ENCODE peak calls at places on chromosomes 3 and 15, in nine cellular contexts. N is heart left ventricle, H is AG04450, T is endodermal cell, U is lung, Y is cardiac fibroblast, V is AG09319, O is ovary, Z is WTC11. W is an unnamed sample.

GRCh38 chr3:52650437-52650836 is 35.3 kb downstream of the PBRM1 start:
- DNase-seq in Z (no peak), N (no peak), Y (no peak), V (no peak), U (no peak), T (no peak), H (no peak), O (no peak), W (no peak)

GRCh38 chr3:43185656-43186375 is 79.9 kb upstream of the POMGNT2 start:
- DNase-seq in V (no peak), N (no peak), T (no peak), H (peak), Y (peak), U (no peak), Z (no peak), O (no peak), W (no peak)

GRCh38 chr15:77584201-77584600 is 48.5 kb downstream of the LINGO1 start:
- DNase-seq in Y (no peak), N (no peak), T (peak), O (no peak), U (no peak), H (no peak), V (no peak), Z (peak), W (no peak)

GRCh38 chr15:51888593-51889195 is 59.2 kb downstream of the TMOD3 start:
- DNase-seq in Y (peak), V (no peak), N (no peak), O (no peak), Z (no peak), U (no peak), H (no peak), T (no peak), W (no peak)

GRCh38 chr15:83853232-83853631 is 199.3 kb downstream of the ADAMTSL3 start:
- DNase-seq in O (no peak), N (no peak), V (no peak), H (no peak), Y (no peak), Z (no peak), U (no peak), T (no peak), W (no peak)

GRCh38 chr3:190120161-190121060 is at the start of gene P3H2:
- DNase-seq in O (peak), N (peak), Y (peak), H (peak), T (peak), Z (peak), V (peak), U (peak), W (peak)

GRCh38 chr3:133377396-133377795 is 22.5 kb upstream of the BFSP2 start:
- DNase-seq in N (no peak), Y (peak), U (no peak), V (peak), Z (no peak), O (no peak), T (peak), H (peak), W (peak)

GRCh38 chr15:60017538-60018199 is 13.6 kb downstream of the FOXB1 start:
- DNase-seq in Z (no peak), T (no peak), V (no peak), Y (peak), O (no peak), U (no peak), H (no peak), N (no peak), W (peak)

GRCh38 chr3:69386535-69387385 is 872 bp upstream of the FRMD4B start:
- DNase-seq in O (no peak), V (no peak), U (no peak), Z (no peak), T (peak), H (no peak), N (no peak), Y (no peak), W (peak)

GRCh38 chr3:183253961-183254815 is 1.1 kb downstream of the B3GNT5 start:
- DNase-seq in Z (peak), O (peak), V (no peak), N (peak), H (no peak), U (no peak), Y (peak), T (peak), W (peak)

GRCh38 chr3:73787620-73788019 is 162.9 kb upstream of the PDZRN3 start:
- DNase-seq in O (no peak), H (no peak), Z (no peak), U (no peak), Y (no peak), V (no peak), N (no peak), T (no peak), W (no peak)

GRCh38 chr3:65871305-65872141 is 167.2 kb downstream of the MAGI1 start:
- DNase-seq in T (no peak), V (no peak), H (no peak), N (peak), U (peak), Z (no peak), O (peak), Y (no peak), W (no peak)

GRCh38 chr15:75584121-75584520 is 5.0 kb upstream of the PTPN9 start:
- DNase-seq in T (peak), Y (peak), O (no peak), H (no peak), U (no peak), N (no peak), V (no peak), Z (no peak), W (no peak)

GRCh38 chr3:64038252-64038651 is 15.0 kb upstream of the PSMD6 start:
- DNase-seq in V (no peak), H (no peak), Z (no peak), N (no peak), Y (no peak), O (no peak), U (no peak), T (no peak), W (no peak)

GRCh38 chr3:168165390-168166269 is 69.9 kb upstream of the GOLIM4 start:
- DNase-seq in O (peak), Y (peak), N (peak), Z (peak), T (peak), V (peak), H (peak), U (peak), W (peak)

GRCh38 chr15:75702431-75702830 is 10.2 kb downstream of the CSPG4 start:
- DNase-seq in Z (no peak), V (no peak), H (no peak), U (no peak), T (no peak), O (no peak), Y (no peak), N (no peak), W (no peak)

GRCh38 chr15:52706091-52706490 is 26.9 kb upstream of the ATOSA start:
- DNase-seq in Z (no peak), H (no peak), U (no peak), O (no peak), Y (no peak), T (no peak), V (no peak), N (no peak), W (no peak)

GRCh38 chr15:62950455-62950854 is 92.1 kb upstream of the TPM1 start:
- DNase-seq in O (no peak), U (no peak), V (no peak), H (no peak), N (no peak), Z (no peak), T (no peak), Y (no peak), W (no peak)

GRCh38 chr15:62856466-62857246 is 185.9 kb upstream of the TPM1 start:
- DNase-seq in N (no peak), H (no peak), T (peak), O (no peak), Y (no peak), U (no peak), Z (no peak), V (no peak), W (no peak)

GRCh38 chr3:58462829-58463180 is 29.1 kb upstream of the KCTD6 start:
- DNase-seq in V (no peak), Y (no peak), U (no peak), O (no peak), H (no peak), T (peak), Z (peak), N (no peak), W (no peak)

GRCh38 chr3:28576590-28577220 is 228.1 kb upstream of the AZI2 start:
- DNase-seq in U (no peak), N (no peak), H (no peak), Z (no peak), T (peak), O (no peak), Y (no peak), V (no peak), W (no peak)

GRCh38 chr3:100449214-100449613 is 43.2 kb upstream of the TMEM45A start:
- DNase-seq in T (no peak), V (no peak), O (no peak), Z (no peak), N (no peak), Y (no peak), U (no peak), H (no peak), W (no peak)

GRCh38 chr15:58396181-58396580 is 35.6 kb upstream of the LIPC start:
- DNase-seq in T (no peak), V (peak), Z (no peak), O (no peak), U (no peak), Y (peak), N (no peak), H (peak), W (no peak)

GRCh38 chr3:184696643-184697042 is 15.2 kb downstream of the MAGEF1 start:
- DNase-seq in H (no peak), V (no peak), O (no peak), Y (peak), Z (no peak), T (no peak), N (no peak), U (no peak), W (no peak)

GRCh38 chr15:47888721-47889120 is 171.4 kb downstream of the SEMA6D start:
- DNase-seq in Y (no peak), H (no peak), V (no peak), N (no peak), Z (no peak), T (no peak), O (no peak), U (no peak), W (no peak)

GRCh38 chr3:159159546-159159945 is 357.7 kb downstream of the MFSD1 start:
- DNase-seq in N (no peak), H (no peak), O (no peak), Y (no peak), Z (no peak), U (no peak), T (no peak), V (no peak), W (no peak)

GRCh38 chr3:39284457-39284881 is 4.6 kb upstream of the CX3CR1 start:
- DNase-seq in U (no peak), O (no peak), T (peak), N (no peak), Y (no peak), Z (no peak), V (no peak), H (no peak), W (no peak)

GRCh38 chr15:53246996-53247395 is 456.9 kb upstream of the ONECUT1 start:
- DNase-seq in O (no peak), T (no peak), Z (no peak), N (no peak), H (no peak), U (no peak), V (no peak), Y (no peak), W (no peak)

GRCh38 chr3:169992781-169993180 is 26.2 kb downstream of the SEC62 start:
- DNase-seq in T (no peak), Z (no peak), O (no peak), V (no peak), N (no peak), Y (no peak), H (no peak), U (no peak), W (no peak)

GRCh38 chr3:67018105-67018788 is 20.1 kb downstream of the KBTBD8 start:
- DNase-seq in U (no peak), O (no peak), T (no peak), Y (peak), Z (no peak), V (no peak), H (no peak), N (peak), W (peak)

GRCh38 chr3:94032187-94032586 is 3.8 kb upstream of the STX19 start:
- DNase-seq in N (no peak), V (no peak), Y (peak), Z (no peak), T (no peak), U (no peak), O (no peak), H (peak), W (no peak)

GRCh38 chr3:153513236-153513635 is 351.2 kb downstream of the RAP2B start:
- DNase-seq in T (peak), V (no peak), Z (peak), H (no peak), N (no peak), O (no peak), Y (peak), U (no peak), W (peak)

GRCh38 chr15:38793181-38793580 is 228.6 kb upstream of the RASGRP1 start:
- DNase-seq in O (no peak), N (no peak), Z (no peak), H (no peak), U (no peak), Y (no peak), V (no peak), T (no peak), W (no peak)

GRCh38 chr3:150800722-150801121 is 37.8 kb upstream of the SIAH2 start:
- DNase-seq in Z (no peak), O (no peak), Y (no peak), U (no peak), V (no peak), T (peak), N (no peak), H (no peak), W (no peak)

GRCh38 chr15:101149864-101150722 is 101.8 kb downstream of the CHSY1 start:
- DNase-seq in T (no peak), N (no peak), H (no peak), Y (no peak), Z (no peak), V (no peak), U (no peak), O (no peak), W (no peak)

GRCh38 chr3:115348951-115349745 is 202.1 kb upstream of the ZBTB20 start:
- DNase-seq in V (no peak), T (no peak), O (no peak), Z (no peak), N (no peak), Y (no peak), U (no peak), H (no peak), W (no peak)

GRCh38 chr3:138112362-138112761 is 3.0 kb downstream of the DZIP1L start:
- DNase-seq in U (no peak), V (no peak), H (no peak), N (no peak), Y (no peak), T (no peak), Z (no peak), O (no peak), W (no peak)

GRCh38 chr3:24365168-24365567 is 129.5 kb downstream of the THRB start:
- DNase-seq in U (peak), Y (peak), N (peak), V (peak), T (no peak), H (no peak), O (no peak), Z (no peak), W (no peak)
- TF ChIP-seq CTCF in U (no peak), Y (peak), N (no peak), V (peak), T (no peak), H (no peak), O (no peak), Z (no peak), W (no peak)

GRCh38 chr15:66964791-66965190 is 100.6 kb upstream of the SMAD3 start:
- DNase-seq in Y (no peak), O (no peak), V (no peak), U (no peak), Z (no peak), N (no peak), T (no peak), H (no peak), W (no peak)

GRCh38 chr15:66965201-66965900 is 100.1 kb upstream of the SMAD3 start:
- DNase-seq in N (no peak), O (no peak), T (no peak), Y (no peak), Z (no peak), H (no peak), U (no peak), V (no peak), W (no peak)

GRCh38 chr15:66963710-66964109 is 101.7 kb upstream of the SMAD3 start:
- DNase-seq in U (no peak), O (no peak), Y (no peak), H (no peak), N (no peak), V (no peak), Z (no peak), T (no peak), W (no peak)

GRCh38 chr15:66964111-66964738 is 101.2 kb upstream of the SMAD3 start:
- DNase-seq in Y (no peak), O (no peak), V (no peak), Z (no peak), T (no peak), N (no peak), H (no peak), U (no peak), W (no peak)

GRCh38 chr15:66966256-66966655 is 99.1 kb upstream of the SMAD3 start:
- DNase-seq in H (no peak), Z (no peak), N (no peak), V (no peak), Y (no peak), U (no peak), O (no peak), T (no peak), W (no peak)
- TF ChIP-seq CTCF in H (peak), Z (no peak), N (no peak), V (no peak), Y (no peak), U (no peak), O (no peak), T (peak), W (no peak)

DNA sequence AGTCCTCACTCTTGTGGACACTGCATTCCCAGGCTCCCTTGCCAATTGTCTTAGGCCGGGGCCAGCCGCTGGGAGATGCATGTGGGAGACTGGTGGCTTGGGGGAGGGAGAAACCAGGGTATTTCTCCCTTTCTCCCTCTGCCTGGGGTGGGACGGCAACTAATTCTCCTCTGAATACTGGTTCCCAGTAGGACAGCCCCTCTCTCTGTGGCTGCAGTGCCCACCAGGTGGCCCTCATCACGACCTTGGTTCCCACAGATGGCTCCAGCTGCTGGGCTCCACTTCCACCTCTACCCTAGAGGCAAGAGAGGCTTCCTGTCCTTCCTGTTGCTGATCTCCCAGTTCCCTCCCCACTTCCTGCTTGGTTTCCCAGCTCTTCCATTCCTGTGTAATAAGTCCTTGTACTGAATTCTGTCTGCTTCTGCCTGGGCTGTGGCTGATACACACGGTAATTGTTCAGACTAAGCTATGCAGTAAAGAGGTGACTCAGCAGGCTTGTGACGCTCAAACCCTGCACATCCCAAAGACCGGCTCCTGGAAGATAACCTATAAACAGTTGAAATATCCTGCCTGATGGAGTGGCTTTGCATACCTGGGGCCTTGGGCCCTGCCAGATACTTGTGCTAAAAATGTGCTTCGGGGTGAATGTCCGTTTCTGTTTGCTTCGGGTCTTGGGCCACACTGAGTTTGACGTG is 20.4 kb upstream of the COPG1 start:
- DNase-seq in Y (peak), N (peak), O (no peak), T (peak), Z (peak), H (peak), V (no peak), U (no peak), W (no peak)
- TF ChIP-seq CTCF in Y (no peak), N (no peak), O (no peak), T (peak), Z (no peak), H (no peak), V (no peak), U (no peak), W (no peak)

DNA sequence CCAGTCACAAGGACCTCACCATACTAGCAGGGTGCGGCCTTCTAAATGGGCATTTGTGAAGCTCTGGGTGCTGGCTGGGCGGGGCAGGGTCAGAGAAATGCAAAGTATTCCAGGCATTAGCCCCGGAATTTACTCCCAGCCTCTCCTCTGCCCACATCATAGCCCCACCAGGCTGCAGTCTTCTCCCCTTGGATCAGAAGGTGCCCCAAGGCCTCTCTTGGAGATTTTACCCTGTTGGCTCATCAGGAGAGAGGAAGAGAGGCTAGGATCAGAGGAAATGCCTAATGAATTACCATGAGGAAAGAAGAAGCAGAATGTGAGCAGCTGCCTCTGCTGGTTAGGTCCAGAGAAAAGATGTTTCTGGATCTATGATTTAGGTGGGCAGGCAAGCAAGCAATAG is 65.7 kb downstream of the BDH1 start:
- DNase-seq in N (no peak), H (no peak), U (no peak), O (no peak), T (peak), Z (no peak), Y (peak), V (no peak), W (no peak)
- TF ChIP-seq CTCF in N (no peak), H (peak), U (no peak), O (no peak), T (no peak), Z (no peak), Y (no peak), V (no peak), W (no peak)